ENCODE peak calls at places on chromosome 6, in six cellular contexts. G, E, Z, H, S and Q are unnamed samples. For H3K27me3, the result is how much of the 10 kb centered on the place peaks cover.

GRCh38 chr6:22072939-22073338 is 223.9 kb downstream of the PRL start:
- DNase-seq in G (no peak), E (no peak), Z (no peak), H (no peak), S (no peak), Q (no peak)

GRCh38 chr6:88573971-88574370 is 389.4 kb downstream of the RNGTT start:
- DNase-seq in G (no peak), E (no peak), Z (no peak), H (no peak), S (no peak), Q (no peak)

GRCh38 chr6:78629154-78629721 is 238.1 kb upstream of the IRAK1BP1 start:
- DNase-seq in G (peak), E (no peak), Z (no peak), H (no peak), S (no peak), Q (no peak)

GRCh38 chr6:89750338-89750737 is 69.3 kb downstream of the MDN1 start:
- DNase-seq in G (no peak), E (no peak), Z (no peak), H (no peak), S (no peak), Q (no peak)

GRCh38 chr6:26295691-26296555 is 69.1 kb upstream of the BTN3A2 start:
- DNase-seq in G (peak), E (no peak), Z (no peak), H (no peak), S (no peak), Q (no peak)

GRCh38 chr6:11851405-11851804 is 72.8 kb upstream of the ADTRP start:
- DNase-seq in G (peak), E (no peak), Z (no peak), H (no peak), S (peak), Q (no peak)

GRCh38 chr6:30325150-30325872 is 1.4 kb upstream of the TRIM39 start:
- DNase-seq in G (peak), E (no peak), Z (no peak), H (no peak), S (peak), Q (no peak)

GRCh38 chr6:113009682-113010081 is 662.6 kb downstream of the RFPL4B start:
- DNase-seq in G (peak), E (no peak), Z (no peak), H (no peak), S (no peak), Q (no peak)

GRCh38 chr6:23940466-23940865 is 185.5 kb upstream of the NRSN1 start:
- DNase-seq in G (no peak), E (no peak), Z (peak), H (no peak), S (no peak), Q (no peak)

GRCh38 chr6:53112871-53113270 is 35.8 kb downstream of the GCM1 start:
- DNase-seq in G (no peak), E (no peak), Z (no peak), H (no peak), S (no peak), Q (no peak)

GRCh38 chr6:77638129-77638830 is 14.6 kb upstream of the MEI4 start:
- DNase-seq in G (no peak), E (no peak), Z (no peak), H (no peak), S (no peak), Q (no peak)

GRCh38 chr6:90714319-90714718 is 127.4 kb upstream of the MAP3K7 start:
- DNase-seq in G (peak), E (no peak), Z (no peak), H (no peak), S (no peak), Q (no peak)

GRCh38 chr6:137387365-137387764 is 106.8 kb downstream of the OLIG3 start:
- DNase-seq in G (no peak), E (no peak), Z (no peak), H (no peak), S (no peak), Q (no peak)

GRCh38 chr6:12137480-12137879 is 125.4 kb downstream of the HIVEP1 start:
- DNase-seq in G (peak), E (peak), Z (no peak), H (peak), S (peak), Q (no peak)

GRCh38 chr6:20811112-20811746 is 277.0 kb downstream of the CDKAL1 start:
- DNase-seq in G (peak), E (peak), Z (peak), H (no peak), S (no peak), Q (peak)

GRCh38 chr6:165573671-165574070 is 89.4 kb downstream of the PDE10A start:
- DNase-seq in G (peak), E (peak), Z (peak), H (peak), S (peak), Q (no peak)

GRCh38 chr6:125670586-125670985 is 78.8 kb upstream of the HEY2 start:
- DNase-seq in G (no peak), E (peak), Z (peak), H (no peak), S (peak), Q (no peak)

GRCh38 chr6:10177703-10178102 is 237.2 kb downstream of the TFAP2A start:
- DNase-seq in G (no peak), E (no peak), Z (no peak), H (no peak), S (no peak), Q (no peak)
- H3K27ac ChIP-seq in G (no peak), E (no peak), Z (no peak), H (no peak), S (no peak), Q (no peak)

DNA sequence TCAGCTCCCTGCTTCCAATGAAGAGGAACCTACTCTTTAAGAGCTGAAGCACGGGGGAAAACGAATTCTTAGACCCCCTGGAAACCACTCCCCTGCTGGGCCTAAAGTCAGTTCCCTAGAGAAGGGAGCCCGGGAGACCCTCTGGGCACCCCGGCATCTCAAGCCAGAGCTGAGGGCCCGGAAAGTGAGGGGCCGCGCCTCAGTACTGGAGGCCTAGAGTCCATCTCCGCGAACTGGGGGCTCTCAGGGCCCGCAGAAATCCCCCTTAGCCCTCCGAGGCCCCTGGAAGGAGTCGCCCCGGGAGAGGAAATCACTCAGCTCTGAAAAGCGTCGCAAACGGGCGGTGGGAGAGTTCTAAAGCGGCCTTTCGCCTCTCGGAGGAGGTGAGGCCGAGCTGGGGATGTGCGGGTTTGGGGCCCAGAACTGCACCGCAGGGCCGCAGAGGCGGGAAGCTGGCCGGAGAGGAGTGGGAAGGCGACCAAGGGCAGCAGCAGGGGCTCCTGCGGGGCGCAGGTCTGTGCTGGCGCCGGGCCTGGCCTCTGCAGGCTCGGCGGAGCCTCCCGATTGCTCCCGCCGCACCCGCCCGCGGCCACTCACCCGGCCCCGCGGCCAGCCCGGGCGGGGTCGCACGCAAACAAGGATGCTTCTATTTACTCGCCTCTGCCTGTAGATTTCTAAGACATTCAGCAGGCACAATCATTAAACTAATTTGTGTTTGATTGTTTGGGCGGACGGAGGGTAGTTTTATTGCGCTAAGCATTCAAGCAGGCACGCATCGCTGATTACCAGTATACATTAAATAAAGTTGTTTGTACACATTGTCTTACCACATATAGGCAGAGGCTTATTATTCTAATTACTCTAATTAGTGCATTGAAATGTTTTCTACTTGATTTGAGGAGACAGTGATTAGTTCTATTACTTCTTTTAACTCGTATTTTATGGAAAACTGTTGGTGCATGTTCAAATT is 9.2 kb downstream of the POU3F2 start:
- DNase-seq in G (no peak), E (no peak), Z (peak), H (no peak), S (no peak), Q (no peak)
- H3K27me3 ChIP-seq in G (half or more), E (half or more), Z (half or more), H (under half), S (under half), Q (half or more)

DNA sequence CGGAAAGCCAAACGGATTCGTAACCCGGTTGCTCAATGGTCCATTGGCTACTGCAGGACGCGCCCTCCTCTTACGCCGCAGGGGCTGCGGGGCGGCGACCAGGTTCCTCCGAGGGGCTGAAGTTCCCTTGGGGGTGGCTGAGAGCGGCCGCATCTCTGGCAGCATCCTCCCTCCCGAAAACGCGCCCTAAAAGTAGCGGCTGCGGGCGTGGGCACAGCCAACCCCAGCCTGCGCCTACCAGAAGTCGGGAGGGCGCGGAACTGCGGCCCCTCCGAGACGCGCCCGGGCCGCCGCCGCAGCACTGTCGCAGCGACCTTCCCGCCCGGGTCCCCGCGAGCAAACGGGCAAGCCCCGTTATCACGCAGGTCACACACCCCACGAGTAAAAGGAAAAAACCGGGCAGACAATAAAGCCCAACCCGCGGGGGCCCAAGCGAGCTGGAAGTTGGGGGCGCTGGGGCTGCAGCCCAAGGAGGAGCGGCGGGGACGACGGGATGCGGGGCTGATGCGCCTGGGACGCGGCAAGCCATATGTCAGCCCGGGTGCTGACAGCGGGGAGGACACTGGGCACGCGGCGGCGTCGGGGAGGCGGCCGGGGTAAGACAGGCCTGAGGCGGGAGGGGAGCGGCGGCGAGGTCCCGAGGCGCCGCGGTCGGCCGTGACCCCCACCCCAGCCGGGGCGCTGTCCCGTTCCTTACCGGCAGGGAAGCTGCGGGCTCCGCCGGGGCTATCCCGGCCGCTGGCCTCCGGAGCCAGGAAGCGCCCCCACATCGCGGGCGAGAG is 700 bp downstream of the CEP85L start:
- DNase-seq in G (peak), E (peak), Z (peak), H (peak), S (peak), Q (no peak)
- TF ChIP-seq CTCF in G (no peak), E (peak), Z (no peak), H (peak), S (peak), Q (peak)

DNA sequence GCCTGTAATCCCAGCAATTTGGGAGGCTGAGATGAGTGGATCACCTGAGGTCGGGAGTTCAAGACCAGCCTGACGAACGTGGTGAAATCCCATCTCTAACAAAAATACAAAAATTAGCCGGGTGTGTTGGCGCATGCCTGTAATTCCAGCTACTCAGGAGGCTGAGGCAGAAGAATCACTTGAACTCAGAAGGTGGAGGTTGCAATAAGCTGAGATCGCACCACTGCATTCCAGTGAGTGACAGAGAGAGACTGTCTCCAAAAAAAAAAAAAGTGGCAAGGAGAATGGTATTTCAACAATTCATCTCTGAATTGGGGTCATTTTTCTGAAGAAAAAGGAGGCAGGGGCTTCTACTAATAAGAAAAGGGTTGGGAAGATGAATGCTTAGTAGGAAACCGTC is 111.5 kb upstream of the NHSL1 start:
- DNase-seq in G (no peak), E (no peak), Z (no peak), H (no peak), S (no peak), Q (no peak)
- H3K27ac ChIP-seq in G (no peak), E (no peak), Z (no peak), H (no peak), S (no peak), Q (no peak)

GRCh38 chr6:160461641-160462040 is 113.5 kb downstream of the SLC22A3 start:
- DNase-seq in G (peak), E (no peak), Z (no peak), H (no peak), S (no peak), Q (no peak)

GRCh38 chr6:160469153-160469552 is 121.0 kb downstream of the SLC22A3 start:
- DNase-seq in G (no peak), E (no peak), Z (no peak), H (no peak), S (no peak), Q (no peak)

GRCh38 chr6:160462551-160463109 is 114.5 kb downstream of the SLC22A3 start:
- DNase-seq in G (peak), E (no peak), Z (no peak), H (no peak), S (no peak), Q (peak)

GRCh38 chr6:160462116-160462515 is 113.9 kb downstream of the SLC22A3 start:
- DNase-seq in G (no peak), E (no peak), Z (no peak), H (no peak), S (no peak), Q (no peak)

GRCh38 chr6:160464744-160465143 is 116.6 kb downstream of the SLC22A3 start:
- DNase-seq in G (no peak), E (no peak), Z (no peak), H (no peak), S (no peak), Q (no peak)
- H3K27me3 ChIP-seq in G (under half), E (under half), Z (under half), H (under half), S (under half), Q (under half)

DNA sequence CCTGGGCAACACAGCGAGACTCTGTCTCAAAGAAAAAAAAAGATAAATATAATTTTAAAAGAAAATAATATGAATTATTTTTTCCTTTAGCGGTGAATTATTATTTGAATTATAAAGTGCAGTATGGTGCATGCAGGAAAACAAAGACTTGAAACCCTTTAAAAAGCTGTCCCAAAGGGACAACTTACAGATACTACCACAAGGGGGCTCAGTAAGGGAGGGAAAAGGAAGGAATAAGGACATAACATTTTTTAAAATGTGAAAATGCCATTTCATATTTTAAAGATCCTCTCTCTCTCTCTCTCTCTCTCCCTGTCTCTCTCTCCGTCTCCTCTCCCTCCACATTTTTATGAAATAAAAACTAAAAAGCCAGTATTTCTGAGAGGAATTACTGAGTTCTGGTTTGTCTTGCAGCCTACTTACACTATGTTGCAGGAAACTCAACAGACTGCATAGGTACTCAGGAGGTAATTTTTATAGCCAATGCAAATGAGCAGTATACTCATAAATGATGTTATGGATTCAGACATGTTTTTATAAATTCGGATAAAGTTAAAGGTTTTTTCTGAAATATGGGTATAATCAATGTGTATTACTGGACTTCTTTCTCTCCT is 455.0 kb upstream of the GJE1 start:
- DNase-seq in G (peak), E (no peak), Z (peak), H (no peak), S (no peak), Q (no peak)
- TF ChIP-seq CTCF in G (peak), E (peak), Z (peak), H (no peak), S (peak), Q (peak)